ENCODE peak calls at places on chromosomes 2 and 18, in five cellular contexts. P is sigmoid colon; I is hepatocyte; L is CD4-positive, CD25-positive, alpha-beta regulatory T cell; R is breast epithelium. D is an unnamed sample. For H3K4me1, the result is how much of the 10 kb centered on the place peaks cover.

GRCh38 chr2:225113356-225114015 is 71.2 kb upstream of the DOCK10 start:
- DNase-seq in R (no peak), I (no peak), P (no peak), L (no peak), D (no peak)

GRCh38 chr2:76378140-76378539 is 667.4 kb upstream of the GCFC2 start:
- DNase-seq in L (no peak), I (no peak), R (no peak), P (no peak), D (no peak)

GRCh38 chr2:121490734-121491133 is 39.9 kb upstream of the RNU4ATAC start:
- DNase-seq in I (no peak), L (no peak), R (no peak), P (no peak), D (no peak)

GRCh38 chr18:27411911-27412310 is 226.8 kb upstream of the CHST9 start:
- DNase-seq in R (no peak), P (no peak), I (no peak), L (no peak), D (no peak)

GRCh38 chr2:95034221-95034620 is 8.7 kb downstream of the MAL start:
- DNase-seq in L (no peak), R (no peak), P (no peak), I (no peak), D (no peak)

GRCh38 chr2:128868686-128869551 is 550.3 kb upstream of the HS6ST1 start:
- DNase-seq in I (no peak), P (no peak), L (no peak), R (no peak), D (no peak)

GRCh38 chr2:176585791-176586190 is 316.5 kb downstream of the MTX2 start:
- DNase-seq in L (no peak), I (no peak), R (no peak), P (no peak), D (no peak)

GRCh38 chr2:202046577-202046976 is 12.9 kb downstream of the FZD7 start:
- DNase-seq in P (no peak), L (no peak), I (no peak), R (no peak), D (no peak)

GRCh38 chr2:54432181-54433020 is 23.7 kb upstream of the SPTBN1 start:
- DNase-seq in I (no peak), R (no peak), L (no peak), P (no peak), D (no peak)

GRCh38 chr2:75002007-75002406 is 43.6 kb downstream of the POLE4 start:
- DNase-seq in L (no peak), P (no peak), R (no peak), I (peak), D (no peak)

GRCh38 chr18:25247725-25248124 is 104.2 kb downstream of the ZNF521 start:
- DNase-seq in L (no peak), I (no peak), P (no peak), R (no peak), D (no peak)

GRCh38 chr2:209661286-209661685 is 110.3 kb upstream of the UNC80 start:
- DNase-seq in L (no peak), R (no peak), P (no peak), I (no peak), D (no peak)

GRCh38 chr2:164203131-164203530 is 418.2 kb downstream of the GRB14 start:
- DNase-seq in P (no peak), R (no peak), L (no peak), I (no peak), D (no peak)

GRCh38 chr2:219689676-219690628 is 62.5 kb downstream of the SLC4A3 start:
- DNase-seq in I (peak), L (no peak), R (no peak), P (no peak), D (no peak)

GRCh38 chr2:8627019-8627691 is 54.7 kb upstream of the ID2 start:
- DNase-seq in P (no peak), I (peak), R (no peak), L (no peak), D (no peak)

GRCh38 chr2:48131503-48132293 is 225.4 kb upstream of the FBXO11 start:
- DNase-seq in L (no peak), R (no peak), I (peak), P (no peak), D (no peak)

GRCh38 chr18:62790836-62791772 is 75.8 kb downstream of the PHLPP1 start:
- DNase-seq in P (no peak), L (no peak), I (no peak), R (no peak), D (no peak)

GRCh38 chr2:217553689-217554088 is 449.1 kb downstream of the TNS1 start:
- DNase-seq in P (no peak), R (no peak), L (no peak), I (no peak), D (no peak)

GRCh38 chr2:165648826-165649225 is 145.2 kb downstream of the GALNT3 start:
- DNase-seq in P (no peak), R (no peak), L (no peak), I (no peak), D (no peak)

GRCh38 chr18:46356278-46357033 is 252.3 kb downstream of the HAUS1 start:
- DNase-seq in R (no peak), I (no peak), L (no peak), P (no peak), D (no peak)

GRCh38 chr2:4693266-4693665 is 989.9 kb downstream of the DCDC2C start:
- DNase-seq in P (no peak), I (no peak), L (no peak), R (no peak), D (no peak)

GRCh38 chr2:2579814-2580213 is 248.7 kb upstream of the MYT1L start:
- DNase-seq in P (no peak), R (no peak), I (no peak), L (no peak), D (no peak)

GRCh38 chr2:17604050-17604449 is 63.6 kb downstream of the VSNL1 start:
- DNase-seq in L (no peak), I (no peak), P (no peak), R (no peak), D (no peak)

GRCh38 chr2:165927353-165927752 is 26.2 kb downstream of the TTC21B start:
- DNase-seq in R (no peak), L (no peak), P (no peak), I (no peak), D (no peak)

GRCh38 chr2:106581755-106582430 is 94.7 kb downstream of the CD8B2 start:
- DNase-seq in I (peak), L (peak), R (no peak), P (peak), D (no peak)
- H3K4me3 ChIP-seq in I (no peak), L (peak), R (peak), P (peak), D (no peak)

DNA sequence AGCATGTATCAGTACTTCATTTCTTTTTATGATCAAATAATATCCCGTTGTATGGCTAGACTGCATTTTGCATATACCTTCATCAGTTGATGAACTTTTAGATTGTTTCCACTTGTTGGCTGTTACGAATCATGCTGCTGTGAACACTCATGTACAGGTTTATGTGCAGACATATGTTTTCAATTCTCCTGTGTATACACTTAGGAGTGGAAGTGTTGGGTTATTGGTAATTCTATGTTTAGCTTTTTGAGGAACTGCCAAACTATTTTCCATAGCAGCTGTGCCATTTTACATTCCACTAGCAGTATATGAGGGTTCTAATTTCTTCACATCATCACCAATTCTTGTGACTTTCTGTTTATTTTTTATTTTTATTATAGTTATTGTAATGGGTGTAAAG is 32.1 kb upstream of the LCLAT1 start:
- DNase-seq in I (no peak), P (no peak), R (no peak), L (no peak), D (no peak)
- H3K4me1 ChIP-seq in I (under half), P (under half), R (under half), L (under half), D (under half)

GRCh38 chr2:171158036-171158789 is 2.5 kb downstream of the TLK1 start:
- DNase-seq in P (no peak), I (no peak), L (no peak), R (no peak), D (no peak)
- H3K4me3 ChIP-seq in P (peak), I (peak), L (peak), R (peak), D (peak)

GRCh38 chr2:233063269-233063975 is 3.3 kb downstream of the INPP5D start:
- DNase-seq in R (peak), L (no peak), P (peak), I (no peak), D (no peak)
- H3K4me1 ChIP-seq in R (under half), L (half or more), P (under half), I (under half), D (under half)

GRCh38 chr2:109195193-109196045 is 66.4 kb downstream of the SH3RF3 start:
- DNase-seq in P (peak), R (peak), L (no peak), I (no peak), D (no peak)
- H3K4me3 ChIP-seq in P (no peak), R (no peak), L (no peak), I (no peak), D (no peak)

GRCh38 chr2:222903234-222904220 is 42.7 kb downstream of the ACSL3 start:
- DNase-seq in R (no peak), L (peak), I (peak), P (no peak), D (no peak)

GRCh38 chr2:222902660-222903059 is 41.8 kb downstream of the ACSL3 start:
- DNase-seq in I (no peak), R (no peak), L (no peak), P (no peak), D (no peak)

GRCh38 chr2:222900354-222900753 is 39.5 kb downstream of the ACSL3 start:
- DNase-seq in R (no peak), P (no peak), I (no peak), L (no peak), D (no peak)

GRCh38 chr2:222897898-222898297 is 37.1 kb downstream of the ACSL3 start:
- DNase-seq in R (no peak), L (no peak), P (no peak), I (no peak), D (no peak)

DNA sequence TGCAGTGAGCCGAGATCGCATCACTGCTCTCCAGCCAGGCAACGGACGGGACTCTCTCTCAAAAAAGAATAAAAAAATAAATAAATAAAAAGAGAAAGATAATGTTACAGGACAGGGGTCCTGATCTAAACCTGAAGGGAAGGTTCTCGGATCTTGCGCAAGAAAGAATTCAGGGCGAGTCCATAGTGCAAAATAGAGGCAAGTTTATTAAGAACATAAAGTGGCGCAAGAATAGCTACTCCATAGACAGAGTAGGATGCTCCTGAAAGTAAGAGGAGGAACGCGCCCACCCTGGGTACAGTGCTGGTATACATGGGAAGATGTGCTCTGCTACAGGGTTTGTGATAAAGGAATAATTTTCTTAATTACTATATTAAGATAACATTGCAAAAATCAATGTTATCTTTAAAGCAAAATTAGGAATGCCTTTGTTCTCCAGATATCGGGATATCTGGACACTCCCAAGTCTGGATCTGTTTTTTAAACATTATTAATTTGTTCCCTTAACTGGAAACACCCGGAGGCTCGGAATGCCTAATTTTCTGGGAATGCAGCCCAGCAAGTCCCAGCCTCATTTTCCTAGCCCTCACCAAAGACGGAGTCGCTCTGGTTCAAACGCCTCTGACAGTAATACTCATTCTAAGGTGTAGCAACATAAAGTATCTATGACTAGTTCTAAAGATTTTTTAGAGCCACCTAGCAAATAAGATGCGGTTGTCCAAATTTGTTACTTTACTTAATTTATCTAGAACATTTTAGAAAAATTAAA is 38.8 kb downstream of the ACSL3 start:
- DNase-seq in R (no peak), L (no peak), I (no peak), P (no peak), D (no peak)
- H3K4me1 ChIP-seq in R (under half), L (under half), I (under half), P (under half), D (half or more)

GRCh38 chr2:191169456-191170300 is 18.9 kb upstream of the STAT4 start:
- DNase-seq in P (no peak), I (no peak), R (no peak), L (no peak), D (no peak)
- H3K4me3 ChIP-seq in P (no peak), I (no peak), R (no peak), L (no peak), D (no peak)

GRCh38 chr2:237980087-237980486 is 13.3 kb downstream of the UBE2F start:
- DNase-seq in L (no peak), P (no peak), I (no peak), R (no peak), D (no peak)

GRCh38 chr2:237978058-237978712 is 11.4 kb downstream of the UBE2F start:
- DNase-seq in I (no peak), L (no peak), R (no peak), P (peak), D (no peak)

GRCh38 chr2:237980751-237981150 is 13.9 kb downstream of the UBE2F start:
- DNase-seq in P (no peak), L (no peak), R (no peak), I (no peak), D (no peak)

GRCh38 chr2:237979331-237979730 is 12.5 kb downstream of the UBE2F start:
- DNase-seq in L (no peak), I (no peak), P (no peak), R (no peak), D (no peak)

GRCh38 chr2:237977380-237977779 is 10.6 kb downstream of the UBE2F start:
- DNase-seq in P (no peak), I (no peak), R (no peak), L (no peak), D (no peak)
- H3K4me1 ChIP-seq in P (under half), I (under half), R (under half), L (under half), D (under half)

D was measured in RWPE2.